ENCODE peak calls at places on chromosomes 2 and 18, in six cellular contexts. W, A, Y, R, L and D are unnamed samples.

GRCh38 chr2:158729873-158730620 is 65.1 kb upstream of the DAPL1 start:
- DNase-seq in A (no peak), Y (no peak), W (no peak), R (no peak), L (no peak), D (no peak)

GRCh38 chr2:197030090-197030489 is 103.6 kb upstream of the PGAP1 start:
- DNase-seq in Y (no peak), A (no peak), L (no peak), R (no peak), W (no peak), D (no peak)

GRCh38 chr2:128628996-128629395 is 310.3 kb upstream of the HS6ST1 start:
- DNase-seq in Y (no peak), R (no peak), L (no peak), W (no peak), A (no peak), D (no peak)

GRCh38 chr2:241894056-241894641 is 24.6 kb downstream of the RTP5 start:
- DNase-seq in A (no peak), L (peak; percentile 70), Y (no peak), R (no peak), W (no peak), D (no peak)

GRCh38 chr18:52570975-52571374 is 231.0 kb downstream of the DCC start:
- DNase-seq in A (peak; percentile 10), Y (no peak), L (no peak), W (no peak), R (no peak), D (no peak)

GRCh38 chr2:83900859-83901258 is 558.2 kb downstream of the SUCLG1 start:
- DNase-seq in A (peak; percentile 2), R (no peak), W (no peak), L (peak; percentile 89), Y (no peak), D (peak; percentile 2)

GRCh38 chr18:76168206-76168605 is 326.8 kb downstream of the ZNF516 start:
- DNase-seq in R (no peak), A (no peak), L (no peak), W (no peak), Y (no peak), D (no peak)

GRCh38 chr2:241393524-241394196 is 37.6 kb downstream of the FARP2 start:
- DNase-seq in A (no peak), R (no peak), Y (no peak), W (no peak), L (no peak), D (no peak)

GRCh38 chr2:95352291-95353054 is 50.0 kb upstream of the FAHD2A start:
- DNase-seq in W (no peak), A (no peak), L (no peak), R (no peak), Y (no peak), D (no peak)

GRCh38 chr18:6056171-6056932 is 161.0 kb upstream of the TMEM200C start:
- DNase-seq in A (peak; percentile 77), W (peak; percentile 61), L (no peak), Y (peak; percentile 25), R (no peak), D (peak; percentile 59)

GRCh38 chr2:32820097-32820496 is 126.7 kb upstream of the LTBP1 start:
- DNase-seq in R (no peak), L (no peak), Y (no peak), A (no peak), W (no peak), D (no peak)

GRCh38 chr18:29154196-29154757 is 977.3 kb upstream of the CDH2 start:
- DNase-seq in R (no peak), W (peak; percentile 35), L (peak; percentile 71), Y (no peak), A (peak; percentile 49), D (peak; percentile 53)

GRCh38 chr2:121999273-121999672 is 243.8 kb downstream of the TSN start:
- DNase-seq in A (peak; percentile 63), R (no peak), Y (no peak), L (peak; percentile 1), W (peak; percentile 4), D (peak; percentile 33)

GRCh38 chr2:129748653-129749052 is 230.8 kb upstream of the RAB6C start:
- DNase-seq in R (peak; percentile 18), W (no peak), A (no peak), L (peak; percentile 34), Y (peak; percentile 55), D (no peak)

GRCh38 chr2:147365577-147365976 is 479.3 kb upstream of the ACVR2A start:
- DNase-seq in L (no peak), A (no peak), W (peak; percentile 15), R (no peak), Y (peak; percentile 44), D (peak; percentile 16)

GRCh38 chr2:196473617-196474016 is 165.9 kb upstream of the CCDC150 start:
- DNase-seq in Y (no peak), A (no peak), W (peak; percentile 77), R (no peak), L (no peak), D (no peak)

GRCh38 chr2:146807568-146808168 is 1037.2 kb upstream of the ACVR2A start:
- DNase-seq in A (no peak), R (no peak), Y (peak; percentile 23), L (no peak), W (no peak), D (no peak)

GRCh38 chr2:120983344-120983743 is 247.7 kb downstream of the GLI2 start:
- DNase-seq in L (peak; percentile 24), Y (no peak), A (peak; percentile 67), R (no peak), W (no peak), D (no peak)

GRCh38 chr2:6977095-6977777 is 60.0 kb downstream of the RNF144A start:
- DNase-seq in A (no peak), Y (no peak), R (no peak), L (no peak), W (peak; percentile 41), D (peak; percentile 55)

GRCh38 chr2:43312751-43313641 is 86.6 kb upstream of the ZFP36L2 start:
- DNase-seq in R (no peak), A (peak; percentile 88), Y (no peak), W (peak; percentile 72), L (no peak), D (no peak)

DNA sequence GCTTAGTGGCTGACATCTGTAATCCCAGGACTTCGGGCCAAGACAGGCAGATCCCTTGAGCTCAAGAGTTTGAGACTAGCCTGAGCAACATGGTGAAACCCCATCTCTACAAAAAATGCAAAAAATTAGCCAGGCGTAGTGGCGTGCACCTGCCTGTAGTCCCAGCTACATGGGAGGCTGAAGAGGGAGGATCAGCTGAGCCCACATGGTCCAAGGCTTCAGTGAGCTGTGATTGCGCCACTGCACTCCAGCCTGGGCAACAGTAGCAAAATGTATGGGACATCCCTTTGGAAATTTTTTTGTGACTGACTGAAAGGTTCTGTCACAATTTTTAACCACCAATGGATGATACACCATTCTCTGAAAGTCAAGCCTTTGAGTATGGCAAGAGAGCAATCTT is 6.3 kb upstream of the COLEC12 start:
- DNase-seq in L (no peak), A (no peak), W (no peak), Y (no peak), R (no peak), D (no peak)
- TF ChIP-seq CTCF in L (no peak), A (no peak), W (no peak), Y (no peak), R (no peak), D (no peak)

GRCh38 chr2:231627384-231628156 is 34.9 kb downstream of the TEX44 start:
- DNase-seq in A (peak; percentile 44), R (no peak), Y (no peak), L (no peak), W (peak; percentile 63), D (peak; percentile 66)
- H3K4me3 ChIP-seq in A (no peak overlapping the region), R (no peak overlapping the region), Y (no peak overlapping the region), L (no peak overlapping the region), W (no peak overlapping the region), D (no peak overlapping the region)

GRCh38 chr2:12990523-12990922 is 273.8 kb downstream of the TRIB2 start:
- DNase-seq in Y (no peak), R (no peak), A (no peak), W (peak; percentile 22), L (no peak), D (peak; percentile 30)
- TF ChIP-seq CTCF in Y (peak; percentile 35), R (peak; percentile 29), A (peak; percentile 31), W (peak; percentile 51), L (no peak), D (peak; percentile 41)

DNA sequence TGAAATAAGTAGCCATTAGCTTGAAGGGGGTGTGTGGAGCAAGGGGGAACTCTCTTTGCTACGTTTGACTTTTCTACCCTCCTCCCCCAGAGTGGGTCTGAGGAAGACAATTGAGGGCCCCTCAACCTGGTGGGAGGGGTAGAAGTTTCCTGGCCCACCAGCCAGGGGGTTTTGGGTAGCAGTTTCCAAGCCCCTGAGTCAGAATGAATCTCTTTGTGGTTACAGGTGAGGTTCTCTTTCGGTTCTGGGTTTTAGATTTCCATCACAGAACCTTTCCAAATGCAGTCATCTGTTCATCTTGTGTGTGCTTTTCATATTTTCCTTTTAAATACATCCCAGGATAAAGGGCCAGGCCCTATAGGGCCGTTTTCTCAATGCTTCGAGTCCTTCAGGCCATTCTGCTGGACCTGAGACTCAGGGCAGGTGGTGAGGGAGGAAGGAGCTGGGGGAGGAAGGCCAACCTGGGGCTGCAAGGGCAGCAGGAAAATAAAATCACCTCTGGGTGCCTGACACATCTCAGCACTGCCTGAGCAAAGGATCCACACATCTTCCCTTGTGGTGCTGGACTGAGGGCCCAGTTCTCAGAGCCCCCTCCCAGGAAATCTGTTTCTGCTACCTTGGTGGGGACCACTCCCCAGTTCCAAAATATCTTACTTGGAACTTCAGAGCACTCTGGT is 4.7 kb downstream of the LBH start:
- DNase-seq in R (no peak), A (no peak), W (no peak), Y (no peak), L (no peak), D (no peak)
- H3K4me3 ChIP-seq in R (no peak overlapping the region), A (peak overlapping the region; percentile 84), W (no peak overlapping the region), Y (no peak overlapping the region), L (no peak overlapping the region), D (no peak overlapping the region)

DNA sequence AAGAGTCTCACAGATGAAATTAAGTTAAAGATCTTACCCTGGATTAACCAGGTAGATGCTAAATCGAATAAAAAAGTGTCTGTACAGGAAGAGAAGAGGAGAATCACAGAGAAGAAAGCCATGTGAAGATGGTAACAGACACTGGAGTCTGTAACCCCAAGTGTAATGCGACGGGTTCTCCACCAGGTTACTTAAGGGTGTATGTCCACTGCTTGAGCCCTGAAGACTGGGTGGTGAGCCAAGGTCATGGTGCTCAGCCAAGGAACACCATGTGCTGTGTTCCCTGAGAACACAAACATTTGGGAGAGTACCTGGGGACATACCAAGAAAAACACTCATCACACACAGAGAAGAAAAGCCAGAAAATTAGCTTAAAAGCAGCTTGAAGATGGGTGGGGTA is 8.2 kb upstream of the ACADL start:
- DNase-seq in W (no peak), Y (no peak), R (no peak), L (no peak), A (no peak), D (no peak)
- TF ChIP-seq CTCF in W (no peak), Y (no peak), R (no peak), L (no peak), A (no peak), D (no peak)

DNA sequence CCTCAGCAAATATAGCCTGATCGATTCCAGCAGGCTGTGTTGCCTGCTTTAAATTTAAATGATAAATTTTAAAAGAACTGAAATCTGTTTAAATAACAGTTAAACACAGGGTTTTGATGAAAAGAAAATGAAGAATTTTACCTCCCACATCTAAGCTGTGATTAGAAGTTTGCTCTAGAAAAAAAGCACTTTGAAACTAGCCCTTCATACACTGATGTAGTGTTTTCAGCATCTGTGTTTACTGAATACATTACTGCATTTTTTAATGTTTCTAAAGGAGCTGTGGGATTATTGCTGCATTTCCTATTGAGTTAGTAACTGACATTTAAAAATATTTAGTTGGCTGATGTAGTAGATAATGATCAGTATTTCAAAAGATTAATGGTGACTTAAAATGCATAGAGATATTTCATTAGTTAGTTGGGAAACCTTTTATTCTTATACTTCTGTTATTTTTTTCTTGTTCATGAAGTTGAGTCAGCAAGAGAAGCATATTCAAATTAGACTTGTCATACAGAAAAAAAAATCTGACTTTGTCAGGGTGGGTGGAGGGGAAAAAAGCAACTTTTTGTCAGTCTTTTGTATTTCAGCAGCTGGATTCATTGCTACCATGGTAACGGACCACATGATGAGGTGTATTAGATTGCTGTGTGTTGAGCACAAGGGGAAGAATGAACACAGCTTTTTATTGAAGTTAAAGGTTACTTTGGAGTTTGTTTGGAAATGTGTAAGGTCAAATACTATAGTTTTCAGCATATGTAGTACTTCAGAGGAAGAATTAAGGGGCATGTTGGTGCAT is at the start of gene DTNA:
- DNase-seq in W (peak; percentile 94), A (peak; percentile 96), R (no peak), L (peak; percentile 85), Y (peak; percentile 64), D (peak; percentile 97)
- H3K4me3 ChIP-seq in W (peak within 1 kb of the TSS; percentile 54), A (peak within 1 kb of the TSS; percentile 37), R (no peak within 1 kb of the TSS), L (no peak within 1 kb of the TSS), Y (peak within 1 kb of the TSS; percentile 33), D (peak within 1 kb of the TSS; percentile 51)